ENCODE peak calls at places on chromosomes 3 and 15, in five cellular contexts. I is tibial nerve, X is T47D, V is ovary, G is prostate gland. R is an unnamed sample.

GRCh38 chr3:117844676-117845075 is 1135.1 kb downstream of the TUSC7 start:
- DNase-seq in I (no peak), X (no peak), V (no peak), G (no peak), R (no peak)

GRCh38 chr3:47512416-47513124 is 942 bp downstream of the ELP6 start:
- DNase-seq in I (no peak), X (no peak), V (peak), G (peak), R (peak)

GRCh38 chr3:150362515-150363302 is 45.4 kb upstream of the TSC22D2 start:
- DNase-seq in I (no peak), X (no peak), V (no peak), G (no peak), R (no peak)

GRCh38 chr15:92920595-92921169 is 20.6 kb downstream of the CHD2 start:
- DNase-seq in I (no peak), X (no peak), V (no peak), G (peak), R (no peak)

GRCh38 chr3:10703875-10704274 is 112.2 kb upstream of the SLC6A11 start:
- DNase-seq in I (no peak), X (no peak), V (no peak), G (no peak), R (peak)

GRCh38 chr15:53807500-53807899 is 48.0 kb upstream of the WDR72 start:
- DNase-seq in I (no peak), X (no peak), V (no peak), G (no peak), R (no peak)

GRCh38 chr3:181176610-181177009 is 187.1 kb upstream of the DNAJC19 start:
- DNase-seq in I (peak), X (peak), V (peak), G (peak), R (peak)

GRCh38 chr3:50371133-50371670 is 11.9 kb upstream of the TMEM115 start:
- DNase-seq in I (no peak), X (no peak), V (no peak), G (no peak), R (no peak)

GRCh38 chr15:26888761-26889160 is 21.9 kb downstream of the GABRA5 start:
- DNase-seq in I (no peak), X (no peak), V (no peak), G (peak), R (no peak)

GRCh38 chr15:44729394-44729913 is 6.9 kb upstream of the TRIM69 start:
- DNase-seq in I (no peak), X (no peak), V (peak), G (peak), R (peak)

GRCh38 chr3:8416965-8417364 is 84.7 kb upstream of the LMCD1 start:
- DNase-seq in I (no peak), X (peak), V (no peak), G (no peak), R (peak)

GRCh38 chr3:177460100-177460499 is 262.8 kb upstream of the TBL1XR1 start:
- DNase-seq in I (no peak), X (no peak), V (no peak), G (no peak), R (peak)

GRCh38 chr3:177102526-177102925 is 94.8 kb downstream of the TBL1XR1 start:
- DNase-seq in I (no peak), X (no peak), V (no peak), G (no peak), R (no peak)

GRCh38 chr15:83747050-83747717 is 93.3 kb downstream of the ADAMTSL3 start:
- DNase-seq in I (no peak), X (peak), V (peak), G (peak), R (peak)

GRCh38 chr3:10292505-10293419 is at the start of gene GHRL:
- DNase-seq in I (no peak), X (no peak), V (no peak), G (no peak), R (no peak)

GRCh38 chr15:58260186-58260910 is 122.2 kb downstream of the AQP9 start:
- DNase-seq in I (no peak), X (no peak), V (no peak), G (no peak), R (no peak)

GRCh38 chr3:188759516-188760005 is 412.2 kb upstream of the TPRG1 start:
- DNase-seq in I (no peak), X (no peak), V (no peak), G (no peak), R (no peak)

GRCh38 chr3:126124148-126124868 is 40.4 kb upstream of the SLC41A3 start:
- DNase-seq in I (no peak), X (no peak), V (peak), G (no peak), R (peak)

R was measured in SJCRH30.